ENCODE peak calls at places on chromosomes 3 and 15, in four cellular contexts. M is nucleus accumbens; E is GM19239; W is activated T-helper 1 cell treated with anti-CD3 and anti-CD28 coated beads, Interleukin-2, amount 50 U/mL, for 16 hours. V is an unnamed sample.

GRCh38 chr3:128983293-128984069 is 10.4 kb downstream of the CFAP92 start:
- DNase-seq in W (no peak), M (no peak), E (no peak), V (no peak)

GRCh38 chr3:24683511-24684384 is 189.1 kb upstream of the THRB start:
- DNase-seq in M (no peak), E (no peak), W (no peak), V (no peak)

GRCh38 chr3:32106132-32106928 is at the start of gene GPD1L:
- DNase-seq in M (peak; percentile 94), W (peak; percentile 76), E (peak; percentile 89), V (peak; percentile 95)

GRCh38 chr3:149489060-149489690 is 14.7 kb downstream of the TM4SF4 start:
- DNase-seq in E (no peak), W (no peak), M (no peak), V (peak; percentile 35)

GRCh38 chr3:13414040-13414729 is 5.9 kb downstream of the NUP210 start:
- DNase-seq in E (peak; percentile 87), W (peak; percentile 44), M (no peak), V (no peak)

GRCh38 chr15:70503073-70503745 is 260.1 kb downstream of the UACA start:
- DNase-seq in M (no peak), W (no peak), E (no peak), V (no peak)

GRCh38 chr3:10518506-10519150 is 13.2 kb upstream of the ATP2B2 start:
- DNase-seq in M (no peak), W (no peak), E (no peak), V (no peak)

GRCh38 chr3:14925729-14926591 is 21.4 kb upstream of the NR2C2 start:
- DNase-seq in W (no peak), E (peak; percentile 48), M (no peak), V (peak; percentile 50)

GRCh38 chr15:78149805-78150751 is 916 bp downstream of the IDH3A start:
- DNase-seq in W (no peak), M (no peak), E (no peak), V (peak; percentile 22)

GRCh38 chr3:176927280-176927679 is 270.0 kb downstream of the TBL1XR1 start:
- DNase-seq in E (no peak), W (no peak), M (no peak), V (no peak)

GRCh38 chr15:98614681-98615080 is 33.7 kb upstream of the IGF1R start:
- DNase-seq in E (no peak), M (no peak), W (no peak), V (no peak)

GRCh38 chr3:194828126-194828525 is 142.4 kb downstream of the FAM43A start:
- DNase-seq in M (no peak), E (no peak), W (no peak), V (no peak)

V was measured in WERI-Rb-1.